ENCODE peak calls at places on chromosomes 16 and 17, in six cellular contexts. M is PC-9, S is fibroblast of mammary gland, X is IMR-90, N is right lobe of liver, D is BJ. K is an unnamed sample.
A peak's percentile ranks its signal among the peaks of the same experiment; 100 is the strongest.

GRCh38 chr16:24010440-24011089 is 174.8 kb downstream of the PRKCB start:
- DNase-seq in D (peak; percentile 4), X (peak; percentile 65), N (peak; percentile 71), S (peak; percentile 67), M (no peak), K (peak; percentile 30)

GRCh38 chr16:54507091-54507490 is 220.5 kb upstream of the IRX3 start:
- DNase-seq in N (no peak), D (no peak), S (no peak), M (no peak), X (no peak), K (no peak)

GRCh38 chr17:81701288-81702071 is 1.7 kb upstream of the MRPL12 start:
- DNase-seq in X (no peak), S (no peak), N (no peak), M (no peak), D (no peak), K (no peak)

GRCh38 chr17:19274893-19275292 is 37.7 kb downstream of the EPN2 start:
- DNase-seq in N (no peak), D (no peak), M (no peak), X (no peak), S (peak; percentile 35), K (no peak)

GRCh38 chr17:66712453-66712852 is 122.5 kb upstream of the CACNG5 start:
- DNase-seq in X (no peak), M (no peak), S (no peak), D (no peak), N (no peak), K (no peak)

GRCh38 chr17:21168555-21168865 is 41.7 kb downstream of the DHRS7B start:
- DNase-seq in X (no peak), M (no peak), N (no peak), S (no peak), D (no peak), K (no peak)

GRCh38 chr17:58415371-58416055 is 1.8 kb downstream of the RNF43 start:
- DNase-seq in D (no peak), X (no peak), S (no peak), M (no peak), N (peak; percentile 68), K (no peak)

GRCh38 chr17:73743802-73744201 is 99.6 kb upstream of the SDK2 start:
- DNase-seq in D (no peak), X (no peak), S (no peak), M (no peak), N (no peak), K (no peak)

GRCh38 chr17:1137465-1137894 is 42.3 kb downstream of the ABR start:
- DNase-seq in N (no peak), S (no peak), D (no peak), M (no peak), X (no peak), K (no peak)

GRCh38 chr17:64632193-64632592 is 29.9 kb downstream of the SMURF2 start:
- DNase-seq in S (no peak), N (no peak), X (no peak), D (no peak), M (no peak), K (no peak)

GRCh38 chr16:63975669-63976068 is 1146.2 kb downstream of the CDH11 start:
- DNase-seq in N (no peak), X (no peak), D (no peak), S (no peak), M (no peak), K (no peak)

GRCh38 chr16:16067127-16067526 is 117.7 kb downstream of the ABCC1 start:
- DNase-seq in D (peak; percentile 73), X (peak; percentile 54), M (no peak), S (no peak), N (no peak), K (no peak)

GRCh38 chr16:76464973-76465620 is 187.9 kb downstream of the CNTNAP4 start:
- DNase-seq in N (no peak), S (no peak), M (no peak), X (no peak), D (no peak), K (no peak)

GRCh38 chr17:81429353-81429774 is 34.1 kb downstream of the BAHCC1 start:
- DNase-seq in D (no peak), M (no peak), X (peak; percentile 67), S (peak; percentile 61), N (peak; percentile 79), K (peak; percentile 43)

GRCh38 chr17:45310380-45311324 is 6.2 kb downstream of the MAP3K14 start:
- DNase-seq in D (no peak), N (peak; percentile 66), X (no peak), S (no peak), M (peak; percentile 76), K (no peak)

GRCh38 chr17:45312477-45313418 is 4.1 kb downstream of the MAP3K14 start:
- DNase-seq in D (no peak), N (no peak), M (peak; percentile 55), S (no peak), X (no peak), K (no peak)

GRCh38 chr17:45311762-45312476 is 4.9 kb downstream of the MAP3K14 start:
- DNase-seq in N (peak; percentile 80), D (no peak), S (no peak), M (peak; percentile 99), X (peak; percentile 63), K (peak; percentile 63)

GRCh38 chr17:45309400-45309799 is 7.4 kb downstream of the MAP3K14 start:
- DNase-seq in D (no peak), S (no peak), M (no peak), N (no peak), X (no peak), K (no peak)

GRCh38 chr17:45311406-45311761 is 5.4 kb downstream of the MAP3K14 start:
- DNase-seq in M (no peak), S (no peak), X (no peak), N (no peak), D (no peak), K (no peak)
- TF ChIP-seq CTCF in M (no peak), S (peak; percentile 20), X (peak; percentile 22), N (no peak), D (no peak), K (peak; percentile 35)

DNA sequence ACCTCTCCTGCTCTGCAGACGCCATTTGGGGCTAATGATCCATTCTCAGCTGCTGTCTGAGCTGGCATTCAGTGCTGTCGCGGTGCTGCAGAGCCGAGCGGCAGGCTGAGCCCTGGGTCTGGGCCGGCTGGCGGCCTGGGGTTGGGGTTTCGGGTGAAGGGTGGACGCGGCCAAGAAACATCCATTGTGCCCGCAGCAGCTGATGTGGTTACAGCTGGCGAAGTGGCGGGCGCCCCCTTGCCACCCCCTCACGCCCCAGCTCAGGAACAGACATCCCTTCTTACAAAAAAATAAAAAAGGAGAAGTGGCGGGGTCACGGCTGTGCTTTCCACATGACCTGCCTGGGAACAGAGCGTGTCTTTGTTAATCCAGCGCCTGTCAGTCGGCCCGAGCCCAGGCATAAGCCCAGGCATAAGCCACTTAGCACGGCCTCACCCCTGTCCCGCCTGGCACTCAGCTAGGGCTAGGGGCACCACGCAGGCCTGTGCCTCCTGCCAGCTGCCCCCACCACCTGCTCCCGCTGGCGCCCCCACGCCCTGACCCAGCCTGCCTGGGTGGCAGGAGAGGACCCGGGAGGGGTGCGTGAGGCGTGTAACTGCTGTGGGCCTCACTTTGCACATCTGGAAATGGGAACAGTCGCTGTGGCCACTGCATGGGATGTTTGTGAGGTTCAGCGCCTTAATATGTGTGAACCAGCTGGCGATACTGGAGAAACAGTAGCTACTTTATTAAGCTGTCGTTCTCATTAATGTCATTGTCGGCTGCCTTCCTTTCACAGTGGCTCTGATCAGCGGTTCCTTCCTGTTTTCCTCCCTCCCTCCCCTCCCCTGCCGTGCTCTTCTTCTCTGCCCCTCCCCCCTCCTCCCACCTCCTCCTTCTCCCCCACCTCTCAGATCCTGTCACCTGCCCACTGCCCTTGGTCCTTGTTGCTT is 197.7 kb upstream of the CIBAR2 start:
- DNase-seq in D (no peak), M (no peak), X (no peak), S (no peak), N (peak; percentile 56), K (no peak)
- TF ChIP-seq CTCF in D (no peak), M (no peak), X (no peak), S (no peak), N (no peak), K (no peak)

GRCh38 chr16:78483124-78483992 is 383.9 kb downstream of the WWOX start:
- DNase-seq in N (no peak), M (no peak), D (no peak), S (no peak), X (no peak), K (no peak)

GRCh38 chr16:78480588-78480987 is 381.1 kb downstream of the WWOX start:
- DNase-seq in M (no peak), S (no peak), D (no peak), N (no peak), X (no peak), K (no peak)

GRCh38 chr16:78479723-78480122 is 380.3 kb downstream of the WWOX start:
- DNase-seq in M (no peak), X (no peak), S (no peak), N (no peak), D (no peak), K (no peak)

GRCh38 chr16:78474762-78475161 is 375.3 kb downstream of the WWOX start:
- DNase-seq in S (no peak), D (no peak), X (no peak), M (no peak), N (no peak), K (no peak)

GRCh38 chr16:78478267-78478821 is 378.9 kb downstream of the WWOX start:
- DNase-seq in S (peak; percentile 0), D (no peak), N (no peak), M (no peak), X (no peak), K (no peak)
- TF ChIP-seq CTCF in S (peak; percentile 34), D (no peak), N (peak; percentile 7), M (peak; percentile 75), X (no peak), K (peak; percentile 49)

DNA sequence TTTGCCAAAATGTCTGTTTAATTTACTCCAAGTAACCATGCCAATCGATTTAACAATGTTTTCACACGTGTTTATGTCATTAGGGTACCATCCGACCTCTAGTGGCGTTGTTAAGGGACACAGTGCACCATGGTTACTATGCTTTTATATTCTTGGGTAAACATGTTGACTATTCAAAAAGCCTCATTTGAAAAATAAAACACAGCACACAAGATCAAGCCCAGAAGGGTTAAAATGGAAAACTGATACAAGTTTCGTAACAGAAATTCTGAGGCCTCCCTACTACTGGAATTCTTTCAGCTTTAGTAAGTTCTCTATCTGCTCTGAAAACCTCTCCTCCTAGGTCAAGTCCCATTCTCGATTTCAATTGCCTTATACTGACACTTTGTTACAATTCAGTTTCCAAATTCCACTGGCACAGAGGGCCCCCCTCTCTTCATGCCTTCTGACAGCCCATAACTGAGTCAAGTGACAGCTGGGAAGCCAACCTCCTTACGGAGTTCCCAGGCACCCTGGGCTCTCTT is 2.1 kb downstream of the CFAP20 start:
- DNase-seq in N (no peak), X (peak; percentile 43), M (no peak), D (peak; percentile 44), S (peak; percentile 73), K (peak; percentile 83)
- TF ChIP-seq CTCF in N (peak; percentile 32), X (peak; percentile 38), M (no peak), D (peak; percentile 37), S (peak; percentile 47), K (peak; percentile 65)

K was measured in HFFc6.